ENCODE peak calls at places on chromosomes 3 and 15, in ten cellular contexts. T is AG04449; F is IMR-90; Q is NCI-H2081; M is RWPE1; X is cardiac muscle cell; A is activated T-cell treated with anti-CD3 and anti-CD28 coated beads, Interleukin-2, amount 50 U/mL, for 1 hour; V is neuronal stem cell; I is pancreas; B is germinal center. K is an unnamed sample.

GRCh38 chr15:74631408-74631807 is 15.8 kb downstream of the CLK3 start:
- DNase-seq in T (no peak), F (no peak), Q (no peak), M (no peak), X (no peak), A (no peak), V (no peak), I (no peak), B (no peak), K (peak)

GRCh38 chr3:140753865-140754754 is 76.2 kb downstream of the TRIM42 start:
- DNase-seq in T (no peak), F (no peak), Q (no peak), M (no peak), X (no peak), A (no peak), V (no peak), I (no peak), B (no peak), K (no peak)

GRCh38 chr15:96372554-96372953 is 42.1 kb downstream of the NR2F2 start:
- DNase-seq in T (no peak), F (no peak), Q (no peak), M (no peak), X (no peak), A (no peak), V (no peak), I (no peak), B (no peak), K (no peak)

GRCh38 chr3:46454209-46454595 is 10.5 kb downstream of the LTF start:
- DNase-seq in T (no peak), F (no peak), Q (no peak), M (no peak), X (no peak), A (no peak), V (no peak), I (no peak), B (no peak), K (no peak)

GRCh38 chr15:101136381-101137268 is 115.2 kb downstream of the CHSY1 start:
- DNase-seq in T (no peak), F (no peak), Q (no peak), M (no peak), X (no peak), A (no peak), V (no peak), I (no peak), B (no peak), K (peak)

GRCh38 chr3:171028025-171028778 is 1.7 kb upstream of the SLC2A2 start:
- DNase-seq in T (peak), F (peak), Q (no peak), M (peak), X (peak), A (peak), V (peak), I (peak), B (no peak), K (peak)

GRCh38 chr3:141191097-141191749 is 40.4 kb upstream of the PXYLP1 start:
- DNase-seq in T (no peak), F (peak), Q (no peak), M (peak), X (peak), A (no peak), V (no peak), I (no peak), B (no peak), K (no peak)

GRCh38 chr3:129305592-129306091 is 27.0 kb downstream of the HMCES start:
- DNase-seq in T (no peak), F (peak), Q (peak), M (peak), X (peak), A (no peak), V (peak), I (peak), B (peak), K (peak)

GRCh38 chr3:180059351-180059750 is 22.6 kb upstream of the PEX5L start:
- DNase-seq in T (peak), F (peak), Q (no peak), M (no peak), X (no peak), A (no peak), V (no peak), I (no peak), B (no peak), K (no peak)

GRCh38 chr3:177055557-177056290 is 141.6 kb downstream of the TBL1XR1 start:
- DNase-seq in T (no peak), F (no peak), Q (no peak), M (no peak), X (no peak), A (no peak), V (no peak), I (no peak), B (no peak), K (no peak)

GRCh38 chr3:111594205-111594604 is 941 bp downstream of the ZBED2 start:
- DNase-seq in T (peak), F (peak), Q (no peak), M (peak), X (peak), A (no peak), V (no peak), I (no peak), B (peak), K (no peak)

GRCh38 chr3:114449271-114450007 is 155.6 kb downstream of the TIGIT start:
- DNase-seq in T (no peak), F (no peak), Q (peak), M (peak), X (no peak), A (no peak), V (no peak), I (no peak), B (no peak), K (no peak)

GRCh38 chr3:152331018-152331541 is 62.4 kb downstream of the MBNL1 start:
- DNase-seq in T (no peak), F (peak), Q (no peak), M (peak), X (peak), A (no peak), V (no peak), I (no peak), B (no peak), K (no peak)